ENCODE peak calls at places on chromosomes 11 and 22, in six cellular contexts. E, V, P, C, Y and Q are unnamed samples.

GRCh38 chr22:30238661-30239420 is 7.7 kb downstream of the LIF start:
- DNase-seq in E (no peak), C (no peak), P (no peak), V (peak; percentile 54), Y (peak; percentile 89), Q (peak; percentile 62)

GRCh38 chr22:19767427-19768380 is 7.1 kb downstream of the TBX1 start:
- DNase-seq in C (no peak), V (no peak), E (no peak), P (no peak), Y (no peak), Q (no peak)

GRCh38 chr22:44025171-44026065 is 1.3 kb downstream of the PARVB start:
- DNase-seq in V (no peak), E (no peak), C (no peak), Y (no peak), P (no peak), Q (peak; percentile 83)

GRCh38 chr11:82996966-82997606 is 74.6 kb downstream of the RAB30 start:
- DNase-seq in P (no peak), C (no peak), Y (peak; percentile 63), V (no peak), E (peak; percentile 77), Q (no peak)

GRCh38 chr22:30573594-30574094 is 821 bp downstream of the GAL3ST1 start:
- DNase-seq in Y (no peak), C (no peak), V (no peak), P (no peak), E (no peak), Q (no peak)

GRCh38 chr22:20114506-20115475 is 1.1 kb upstream of the RANBP1 start:
- DNase-seq in C (no peak), Y (no peak), E (no peak), P (no peak), V (no peak), Q (no peak)

GRCh38 chr11:76843916-76844315 is 16.8 kb upstream of the ACER3 start:
- DNase-seq in V (no peak), P (no peak), Y (no peak), E (no peak), C (no peak), Q (no peak)

GRCh38 chr11:67615455-67616430 is 9.0 kb downstream of the NDUFV1 start:
- DNase-seq in C (no peak), V (no peak), P (no peak), Y (no peak), E (no peak), Q (peak; percentile 78)

GRCh38 chr11:46948378-46949131 is 12.0 kb downstream of the CSTPP1 start:
- DNase-seq in E (no peak), C (no peak), V (peak; percentile 69), P (peak; percentile 68), Y (peak; percentile 93), Q (peak; percentile 96)

GRCh38 chr11:101848262-101848661 is 66.5 kb upstream of the CEP126 start:
- DNase-seq in P (no peak), V (no peak), Y (no peak), E (peak; percentile 34), C (no peak), Q (peak; percentile 31)

GRCh38 chr11:13119361-13119760 is 110.2 kb downstream of the RASSF10 start:
- DNase-seq in V (no peak), Y (no peak), E (no peak), P (peak; percentile 62), C (no peak), Q (no peak)

GRCh38 chr22:24500251-24500820 is 5.2 kb downstream of the UPB1 start:
- DNase-seq in V (no peak), P (no peak), Y (no peak), E (no peak), C (no peak), Q (no peak)

GRCh38 chr22:28143206-28143605 is 224.2 kb upstream of the PITPNB start:
- DNase-seq in Y (peak; percentile 49), E (no peak), V (no peak), C (no peak), P (no peak), Q (no peak)

GRCh38 chr11:134498326-134499139 is 86.5 kb upstream of the B3GAT1 start:
- DNase-seq in C (no peak), Y (no peak), V (no peak), P (no peak), E (peak; percentile 32), Q (no peak)

GRCh38 chr11:76163289-76163880 is 42.9 kb downstream of the WNT11 start:
- DNase-seq in E (no peak), P (no peak), V (no peak), Y (no peak), C (no peak), Q (no peak)

GRCh38 chr11:12598330-12599256 is 75.6 kb upstream of the TEAD1 start:
- DNase-seq in V (no peak), P (no peak), E (no peak), Y (peak; percentile 76), C (no peak), Q (no peak)

GRCh38 chr11:76835928-76836612 is 24.6 kb upstream of the ACER3 start:
- DNase-seq in V (peak; percentile 41), C (no peak), Y (peak; percentile 67), P (peak; percentile 45), E (peak; percentile 70), Q (no peak)

GRCh38 chr11:16820324-16821092 is 82.1 kb downstream of the C11orf58 start:
- DNase-seq in Y (peak; percentile 61), P (peak; percentile 62), E (peak; percentile 47), C (peak; percentile 42), V (no peak), Q (peak; percentile 90)

GRCh38 chr11:94131363-94132115 is 2.9 kb downstream of the PANX1 start:
- DNase-seq in P (peak; percentile 32), E (no peak), V (no peak), C (no peak), Y (peak; percentile 56), Q (no peak)

GRCh38 chr11:80843266-80843974 is 1402.6 kb upstream of the TENM4 start:
- DNase-seq in Y (no peak), E (no peak), V (no peak), C (no peak), P (no peak), Q (no peak)

GRCh38 chr11:118263694-118264567 is at the start of gene MPZL2:
- DNase-seq in V (no peak), P (no peak), E (no peak), Y (no peak), C (no peak), Q (no peak)

GRCh38 chr22:23093090-23093788 is 22.9 kb downstream of the GNAZ start:
- DNase-seq in P (no peak), Y (no peak), E (no peak), V (no peak), C (no peak), Q (no peak)

GRCh38 chr11:41316726-41317125 is 142.7 kb downstream of the LRRC4C start:
- DNase-seq in P (no peak), V (no peak), C (no peak), E (no peak), Y (peak; percentile 95), Q (no peak)

GRCh38 chr11:105211806-105212531 is 72.4 kb upstream of the CARD18 start:
- DNase-seq in P (no peak), V (no peak), Y (peak; percentile 66), E (no peak), C (no peak), Q (no peak)

GRCh38 chr11:34773826-34774225 is 142.4 kb downstream of the APIP start:
- DNase-seq in C (no peak), Y (peak; percentile 84), V (no peak), E (peak; percentile 36), P (peak; percentile 20), Q (no peak)

GRCh38 chr22:46139895-46140350 is 10.4 kb upstream of the PPARA start:
- DNase-seq in P (no peak), C (no peak), E (no peak), Y (no peak), V (no peak), Q (no peak)

GRCh38 chr11:89176938-89177337 is 737 bp upstream of the TYR start:
- DNase-seq in Y (no peak), P (no peak), C (no peak), V (no peak), E (no peak), Q (no peak)

GRCh38 chr11:58575377-58576020 is at the start of gene LPXN:
- DNase-seq in V (no peak), E (no peak), P (no peak), Y (peak; percentile 82), C (peak; percentile 32), Q (no peak)

GRCh38 chr11:74100735-74101134 is 70.1 kb downstream of the C2CD3 start:
- DNase-seq in E (no peak), V (no peak), Y (no peak), C (no peak), P (no peak), Q (no peak)

GRCh38 chr22:39290248-39290720 is 29.1 kb downstream of the RPL3 start:
- DNase-seq in C (no peak), V (no peak), P (no peak), Y (no peak), E (no peak), Q (no peak)

GRCh38 chr11:120489799-120490198 is 21.7 kb upstream of the GRIK4 start:
- DNase-seq in E (no peak), C (no peak), V (no peak), Y (no peak), P (no peak), Q (no peak)

GRCh38 chr11:108733479-108734116 is 68.7 kb downstream of the DDX10 start:
- DNase-seq in V (peak; percentile 43), C (no peak), E (no peak), Y (peak; percentile 84), P (peak; percentile 39), Q (no peak)